ENCODE peak calls at places on chromosomes 7 and 10, in six cellular contexts. V, G, F, J, I and B are unnamed samples.

GRCh38 chr10:72069751-72070501 is 18.4 kb downstream of the SPOCK2 start:
- DNase-seq in V (no peak), G (peak), F (no peak), J (no peak), I (peak), B (no peak)

GRCh38 chr7:81669476-81670105 is 100.3 kb downstream of the HGF start:
- DNase-seq in V (no peak), G (no peak), F (no peak), J (no peak), I (no peak), B (no peak)

GRCh38 chr10:62057359-62057758 is 155.9 kb downstream of the ARID5B start:
- DNase-seq in V (no peak), G (no peak), F (no peak), J (no peak), I (no peak), B (no peak)

GRCh38 chr7:50069613-50070012 is 23.4 kb downstream of the ZPBP start:
- DNase-seq in V (no peak), G (peak), F (peak), J (no peak), I (no peak), B (no peak)

GRCh38 chr10:78847486-78847885 is 221.3 kb upstream of the ZMIZ1 start:
- DNase-seq in V (no peak), G (no peak), F (no peak), J (no peak), I (no peak), B (no peak)

GRCh38 chr7:11517853-11518252 is 314.1 kb downstream of the THSD7A start:
- DNase-seq in V (no peak), G (no peak), F (no peak), J (no peak), I (no peak), B (no peak)

GRCh38 chr7:107718456-107719193 is 25.3 kb upstream of the CBLL1 start:
- DNase-seq in V (no peak), G (no peak), F (no peak), J (no peak), I (no peak), B (no peak)

GRCh38 chr10:132609211-132609610 is 71.6 kb downstream of the INPP5A start:
- DNase-seq in V (no peak), G (peak), F (no peak), J (no peak), I (no peak), B (no peak)

GRCh38 chr10:25805986-25806385 is 128.0 kb upstream of the MYO3A start:
- DNase-seq in V (no peak), G (no peak), F (no peak), J (no peak), I (no peak), B (no peak)

GRCh38 chr7:50409856-50410468 is 40.2 kb downstream of the FIGNL1 start:
- DNase-seq in V (no peak), G (no peak), F (no peak), J (no peak), I (no peak), B (no peak)

GRCh38 chr10:123621492-123621891 is 44.7 kb upstream of the GPR26 start:
- DNase-seq in V (no peak), G (no peak), F (no peak), J (no peak), I (no peak), B (no peak)

GRCh38 chr7:116576350-116577319 is 51.8 kb downstream of the CAV1 start:
- DNase-seq in V (no peak), G (no peak), F (no peak), J (peak), I (no peak), B (no peak)

GRCh38 chr10:88890681-88891371 is 10.8 kb downstream of the STAMBPL1 start:
- DNase-seq in V (no peak), G (no peak), F (no peak), J (no peak), I (no peak), B (no peak)

GRCh38 chr10:21318768-21319167 is 206.7 kb downstream of the SKIDA1 start:
- DNase-seq in V (no peak), G (no peak), F (no peak), J (no peak), I (no peak), B (no peak)

GRCh38 chr7:158864833-158865232 is 8.5 kb downstream of the DYNC2I1 start:
- DNase-seq in V (no peak), G (no peak), F (no peak), J (no peak), I (no peak), B (no peak)

GRCh38 chr7:6579446-6579845 is 2.2 kb downstream of the ZDHHC4 start:
- DNase-seq in V (no peak), G (no peak), F (peak), J (no peak), I (no peak), B (no peak)

GRCh38 chr7:43634384-43634783 is 51.5 kb downstream of the STK17A start:
- DNase-seq in V (no peak), G (no peak), F (no peak), J (no peak), I (no peak), B (no peak)

GRCh38 chr7:80288175-80289122 is 153.8 kb downstream of the GNAI1 start:
- DNase-seq in V (no peak), G (peak), F (peak), J (no peak), I (no peak), B (no peak)

GRCh38 chr7:116525913-116526857 is 1.3 kb downstream of the CAV1 start:
- DNase-seq in V (peak), G (peak), F (no peak), J (peak), I (peak), B (peak)

GRCh38 chr10:71033396-71033980 is 145.1 kb upstream of the PCBD1 start:
- DNase-seq in V (no peak), G (no peak), F (no peak), J (no peak), I (no peak), B (no peak)

GRCh38 chr10:129971381-129972144 is 7.5 kb upstream of the EBF3 start:
- DNase-seq in V (peak), G (peak), F (peak), J (peak), I (peak), B (peak)

GRCh38 chr10:60155945-60156683 is 233.6 kb downstream of the ANK3 start:
- DNase-seq in V (no peak), G (no peak), F (no peak), J (no peak), I (no peak), B (no peak)

GRCh38 chr7:101167645-101168411 is 2.5 kb upstream of the VGF start:
- DNase-seq in V (no peak), G (no peak), F (no peak), J (no peak), I (no peak), B (no peak)

GRCh38 chr7:23349484-23350157 is 50.5 kb downstream of the MALSU1 start:
- DNase-seq in V (no peak), G (no peak), F (no peak), J (peak), I (no peak), B (no peak)

GRCh38 chr10:6877351-6878066 is 297.4 kb upstream of the PRKCQ start:
- DNase-seq in V (no peak), G (no peak), F (no peak), J (no peak), I (no peak), B (no peak)

GRCh38 chr10:98488669-98489430 is 42.1 kb upstream of the HPS1 start:
- DNase-seq in V (no peak), G (no peak), F (peak), J (no peak), I (no peak), B (no peak)

GRCh38 chr10:78426181-78426580 is 392.5 kb downstream of the RPS24 start:
- DNase-seq in V (no peak), G (no peak), F (no peak), J (no peak), I (no peak), B (no peak)

DNA sequence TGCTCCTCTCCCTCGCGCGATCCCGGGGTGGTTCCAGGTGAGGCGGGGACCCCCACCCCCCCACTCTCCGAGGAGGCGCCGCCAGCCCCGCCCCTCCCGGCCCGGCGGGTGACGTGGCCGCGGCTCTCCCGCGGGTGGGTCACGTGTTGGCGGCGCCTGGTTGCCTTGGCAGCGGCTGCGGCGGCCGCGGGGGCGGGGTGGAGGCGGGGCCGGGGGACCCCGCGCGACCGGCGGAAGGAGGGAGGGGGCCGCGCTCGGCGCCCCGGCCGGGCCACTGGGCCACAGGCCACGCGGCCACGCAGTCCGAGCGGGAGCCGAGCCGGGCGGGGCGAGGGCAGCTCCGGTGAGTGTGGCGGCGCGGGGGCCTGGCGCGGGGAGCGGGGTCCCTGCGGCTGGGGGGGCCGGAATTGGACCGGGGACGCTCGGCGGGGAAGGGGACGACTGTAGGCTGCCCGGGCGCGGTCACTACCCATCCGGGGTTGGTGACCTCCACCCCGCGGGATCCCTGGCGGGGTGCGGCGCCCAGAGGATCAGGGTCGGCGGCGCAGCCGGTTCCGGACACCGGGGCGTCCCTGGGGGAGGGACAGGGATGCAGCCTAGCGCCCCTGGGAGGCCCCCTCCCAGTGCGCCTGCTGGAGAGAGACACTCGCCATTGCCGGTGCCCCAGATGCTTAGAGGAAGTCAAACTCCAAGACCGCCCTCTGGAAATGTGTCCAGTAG is at the start of gene ORAI2:
- DNase-seq in V (peak), G (peak), F (no peak), J (peak), I (peak), B (peak)
- TF ChIP-seq JUN in V (peak), G (no peak), F (no peak), J (no peak), I (no peak), B (peak)

GRCh38 chr7:99958564-99959227 is 17.1 kb downstream of the AZGP1 start:
- DNase-seq in V (no peak), G (no peak), F (no peak), J (no peak), I (no peak), B (no peak)

GRCh38 chr7:99949645-99950228 is 20.3 kb upstream of the GJC3 start:
- DNase-seq in V (no peak), G (no peak), F (peak), J (peak), I (no peak), B (no peak)

GRCh38 chr7:99955247-99955646 is 20.6 kb downstream of the AZGP1 start:
- DNase-seq in V (no peak), G (no peak), F (no peak), J (no peak), I (no peak), B (no peak)

DNA sequence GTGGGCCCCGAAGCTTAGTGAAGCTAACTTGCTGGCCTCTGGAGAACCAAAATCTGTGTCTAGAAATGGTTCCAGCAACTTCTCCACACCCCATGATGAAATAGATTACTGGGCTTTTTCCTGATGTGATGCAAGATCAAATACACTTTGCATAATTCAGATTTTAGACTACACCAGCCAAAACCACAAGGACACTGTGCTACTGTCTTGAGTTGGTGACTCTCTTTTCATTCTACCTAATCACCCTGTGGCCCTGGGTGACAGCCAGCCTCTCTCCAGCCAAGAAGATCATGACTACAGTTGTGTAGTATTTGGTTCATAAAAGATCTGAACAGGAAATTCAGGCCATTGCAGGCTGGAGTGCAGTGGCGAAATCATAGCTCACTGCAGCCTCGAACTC is 22.2 kb downstream of the AZGP1 start:
- DNase-seq in V (no peak), G (no peak), F (no peak), J (no peak), I (no peak), B (no peak)
- TF ChIP-seq JUN in V (no peak), G (no peak), F (no peak), J (no peak), I (no peak), B (no peak)

DNA sequence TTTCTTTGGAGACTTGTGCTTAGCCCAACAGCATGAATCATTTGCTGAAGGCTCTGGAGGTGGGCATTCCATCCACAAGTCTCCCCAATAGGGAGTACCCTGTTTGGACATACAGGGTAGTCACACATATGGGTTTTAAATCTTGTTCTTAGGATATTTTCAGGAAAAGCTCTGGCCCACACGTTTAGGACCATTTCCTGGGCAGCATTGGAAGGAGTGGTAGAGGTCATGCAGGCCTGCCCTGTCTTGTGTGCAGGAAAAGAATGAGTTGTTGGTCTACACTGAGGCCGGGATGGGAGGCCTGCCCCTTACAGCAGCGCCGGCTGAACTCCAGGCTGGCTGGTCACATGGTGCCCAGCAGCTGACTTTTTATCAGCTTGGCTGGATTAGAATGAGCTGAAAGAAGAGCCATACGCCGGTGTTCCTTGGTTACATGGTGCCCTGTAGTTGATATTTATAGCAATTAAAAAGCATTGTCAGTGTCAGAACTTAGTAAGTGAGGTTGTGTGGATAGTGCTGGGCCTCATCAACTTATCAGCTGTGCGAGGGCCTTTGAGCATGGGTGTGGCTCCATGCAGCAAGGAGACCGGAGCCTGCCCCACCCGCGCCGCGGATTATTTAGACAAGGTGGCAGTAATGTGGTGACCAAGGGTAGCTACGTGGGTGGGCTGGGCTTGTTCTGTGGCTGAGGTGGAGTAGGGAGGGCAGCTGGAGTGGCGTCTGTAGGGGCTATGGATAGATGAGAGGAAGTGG is 28.6 kb downstream of the OGDH start:
- DNase-seq in V (no peak), G (no peak), F (no peak), J (peak), I (no peak), B (peak)
- TF ChIP-seq JUN in V (no peak), G (no peak), F (no peak), J (no peak), I (no peak), B (no peak)

GRCh38 chr7:73618538-73618937 is 5.8 kb downstream of the MLXIPL start:
- DNase-seq in V (no peak), G (no peak), F (no peak), J (no peak), I (no peak), B (peak)
- TF ChIP-seq JUN in V (no peak), G (no peak), F (no peak), J (no peak), I (no peak), B (no peak)

DNA sequence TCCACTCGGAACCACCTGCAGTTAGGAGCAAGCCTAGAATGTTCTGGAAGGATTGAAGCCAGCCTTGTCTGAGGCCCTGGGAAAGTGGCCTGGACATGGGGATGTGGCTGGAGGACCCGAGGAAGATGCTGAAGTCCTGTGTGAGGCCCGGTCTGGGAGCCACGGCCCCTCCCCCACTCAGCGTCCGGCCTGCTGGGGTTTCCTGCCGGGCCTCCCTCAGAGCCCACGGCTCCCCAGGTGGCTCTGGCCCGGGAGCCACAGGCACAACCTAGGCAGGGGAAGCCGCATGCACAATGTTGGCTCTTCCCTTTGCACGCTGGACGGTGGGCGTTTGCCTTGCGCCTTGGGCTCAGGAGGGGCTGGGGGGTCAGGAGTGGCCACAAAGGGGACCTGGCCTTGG is 39.0 kb downstream of the UNCX start:
- DNase-seq in V (no peak), G (no peak), F (no peak), J (no peak), I (no peak), B (no peak)
- TF ChIP-seq JUN in V (no peak), G (no peak), F (no peak), J (no peak), I (no peak), B (no peak)

GRCh38 chr7:130353196-130353595 is 8.6 kb downstream of the CPA5 start:
- DNase-seq in V (no peak), G (no peak), F (no peak), J (no peak), I (no peak), B (no peak)
- TF ChIP-seq JUN in V (no peak), G (no peak), F (no peak), J (no peak), I (no peak), B (no peak)

GRCh38 chr7:45978010-45978681 is 57.1 kb upstream of the IGFBP3 start:
- DNase-seq in V (peak), G (no peak), F (peak), J (peak), I (no peak), B (peak)
- TF ChIP-seq JUN in V (peak), G (no peak), F (no peak), J (peak), I (peak), B (no peak)

GRCh38 chr10:100303724-100304319 is 17.3 kb upstream of the BLOC1S2 start:
- DNase-seq in V (peak), G (no peak), F (peak), J (peak), I (no peak), B (peak)
- TF ChIP-seq JUN in V (no peak), G (no peak), F (no peak), J (no peak), I (no peak), B (no peak)

GRCh38 chr7:112510032-112510742 is 29.4 kb downstream of the LSMEM1 start:
- DNase-seq in V (no peak), G (no peak), F (no peak), J (no peak), I (no peak), B (no peak)
- TF ChIP-seq JUN in V (no peak), G (no peak), F (no peak), J (no peak), I (no peak), B (no peak)